ENCODE peak calls at places on chromosomes 11 and 22, in nine cellular contexts. A is AG04449, T is ELF-1, O is SW480, W is psoas muscle, Q is amniotic stem cell, L is HEK293T, P is caudate nucleus, J is WTC11. B is an unnamed sample.
A peak's percentile ranks its signal among the peaks of the same experiment; 100 is the strongest.

GRCh38 chr11:81596709-81597108 is 1137.0 kb downstream of the FAM181B start:
- DNase-seq in A (no peak), W (no peak), P (no peak), O (no peak), J (no peak), T (no peak), L (no peak), Q (no peak), B (no peak)

GRCh38 chr11:98455500-98456186 is 565.1 kb upstream of the CNTN5 start:
- DNase-seq in Q (no peak), P (no peak), L (no peak), T (peak; percentile 50), A (no peak), O (no peak), J (peak; percentile 24), W (no peak), B (no peak)

GRCh38 chr11:111691731-111692130 is 74.5 kb downstream of the PPP2R1B start:
- DNase-seq in W (no peak), L (no peak), A (no peak), P (no peak), T (no peak), J (no peak), Q (no peak), O (no peak), B (no peak)

GRCh38 chr11:65180877-65181568 is 705 bp upstream of the CAPN1 start:
- DNase-seq in T (peak; percentile 88), L (peak; percentile 87), W (peak; percentile 69), A (no peak), O (peak; percentile 71), J (peak; percentile 86), P (no peak), Q (peak; percentile 41), B (no peak)

GRCh38 chr22:23841736-23842404 is 3.1 kb upstream of the DERL3 start:
- DNase-seq in O (no peak), Q (no peak), W (no peak), J (no peak), P (no peak), T (peak; percentile 36), L (no peak), A (no peak), B (no peak)

GRCh38 chr22:41478891-41479521 is 10.1 kb downstream of the ACO2 start:
- DNase-seq in A (no peak), W (peak; percentile 79), Q (no peak), L (no peak), T (no peak), P (no peak), O (no peak), J (no peak), B (peak; percentile 63)

GRCh38 chr22:48417143-48418070 is 1410.3 kb downstream of the BRD1 start:
- DNase-seq in W (no peak), P (no peak), A (no peak), L (no peak), T (no peak), Q (no peak), J (no peak), O (no peak), B (peak; percentile 29)

GRCh38 chr11:121250843-121251242 is 41.7 kb upstream of the SC5D start:
- DNase-seq in O (no peak), A (no peak), J (no peak), T (no peak), W (no peak), Q (no peak), P (no peak), L (no peak), B (no peak)

GRCh38 chr22:43133401-43133800 is 9.8 kb downstream of the MCAT start:
- DNase-seq in T (no peak), W (no peak), P (no peak), O (no peak), Q (no peak), L (no peak), J (no peak), A (no peak), B (no peak)

GRCh38 chr22:50218996-50219727 is 18.4 kb downstream of the SELENOO start:
- DNase-seq in Q (no peak), W (peak; percentile 84), O (peak; percentile 70), J (peak; percentile 64), L (peak; percentile 78), T (peak; percentile 69), P (no peak), A (no peak), B (no peak)

GRCh38 chr22:48147831-48148230 is 1385.4 kb downstream of the TBC1D22A start:
- DNase-seq in J (no peak), W (no peak), T (no peak), L (no peak), O (no peak), A (no peak), Q (no peak), P (no peak), B (no peak)

GRCh38 chr11:67286621-67287333 is 2.3 kb upstream of the ANKRD13D start:
- DNase-seq in T (no peak), J (no peak), O (no peak), L (no peak), P (no peak), Q (no peak), A (no peak), W (peak; percentile 25), B (no peak)

GRCh38 chr11:64062185-64063039 is 26.7 kb downstream of the FLRT1 start:
- DNase-seq in O (no peak), T (no peak), J (no peak), A (no peak), L (no peak), W (no peak), P (no peak), Q (no peak), B (no peak)

GRCh38 chr11:114308689-114309089 is 12.5 kb downstream of the NNMT start:
- DNase-seq in O (no peak), A (no peak), J (no peak), P (no peak), L (no peak), W (no peak), T (peak; percentile 27), Q (no peak), B (no peak)

GRCh38 chr11:92960886-92961285 is 8.6 kb upstream of the MTNR1B start:
- DNase-seq in W (no peak), O (no peak), J (no peak), A (no peak), Q (no peak), P (no peak), T (no peak), L (no peak), B (no peak)

GRCh38 chr11:121564948-121565684 is 112.3 kb upstream of the SORL1-AS1 start:
- DNase-seq in W (no peak), O (no peak), Q (no peak), T (no peak), J (no peak), A (no peak), L (no peak), P (no peak), B (no peak)

GRCh38 chr11:119807841-119808240 is 78.8 kb upstream of the NECTIN1 start:
- DNase-seq in J (no peak), L (no peak), T (no peak), O (no peak), Q (no peak), W (no peak), A (no peak), P (no peak), B (no peak)

GRCh38 chr11:93686812-93687211 is 25.3 kb downstream of the CEP295 start:
- DNase-seq in T (no peak), P (no peak), W (no peak), O (no peak), A (no peak), J (no peak), L (no peak), Q (no peak), B (no peak)

GRCh38 chr11:1224491-1225385 is 1.9 kb downstream of the MUC5B start:
- DNase-seq in T (peak; percentile 70), W (peak; percentile 4), A (no peak), Q (no peak), P (no peak), O (peak; percentile 22), J (peak; percentile 58), L (no peak), B (no peak)

GRCh38 chr11:11313902-11314692 is 39.0 kb downstream of the CSNK2A3 start:
- DNase-seq in O (no peak), J (no peak), W (peak; percentile 20), A (no peak), P (no peak), T (no peak), Q (no peak), L (no peak), B (no peak)

GRCh38 chr11:6566704-6567370 is 36.6 kb downstream of the RRP8 start:
- DNase-seq in Q (no peak), A (no peak), L (no peak), T (no peak), O (no peak), W (peak; percentile 46), J (no peak), P (no peak), B (no peak)

GRCh38 chr11:125166903-125167291 is 2.3 kb downstream of the PKNOX2 start:
- DNase-seq in J (no peak), P (no peak), T (no peak), W (no peak), Q (no peak), O (no peak), L (no peak), A (no peak), B (no peak)

GRCh38 chr22:19772422-19772672 is 11.8 kb downstream of the TBX1 start:
- DNase-seq in Q (no peak), O (no peak), L (no peak), A (no peak), J (peak; percentile 0), W (no peak), T (no peak), P (no peak), B (no peak)

GRCh38 chr11:58905716-58906547 is 33.4 kb upstream of the GLYATL1 start:
- DNase-seq in T (peak; percentile 88), P (peak; percentile 44), L (no peak), W (peak; percentile 54), Q (peak; percentile 58), A (peak; percentile 41), O (no peak), J (peak; percentile 85), B (peak; percentile 64)

GRCh38 chr11:36075053-36075452 is 131.2 kb downstream of the LDLRAD3 start:
- DNase-seq in L (no peak), O (no peak), W (no peak), P (no peak), A (peak; percentile 94), T (peak; percentile 43), Q (peak; percentile 65), J (no peak), B (no peak)

GRCh38 chr11:130840683-130841082 is 75.6 kb downstream of the SNX19 start:
- DNase-seq in J (no peak), P (no peak), A (no peak), L (no peak), Q (no peak), T (no peak), O (no peak), W (no peak), B (no peak)

B was measured in dorsolateral prefrontal cortex.